ENCODE peak calls at places on chromosomes 5 and 9, in eight cellular contexts. M, S, E, I, A, D, T and L are unnamed samples.
A peak's percentile ranks its signal among the peaks of the same experiment; 100 is the strongest.

GRCh38 chr5:40828690-40829661 is 6.0 kb downstream of the RPL37 start:
- DNase-seq in M (no peak), S (no peak), E (no peak), I (no peak), A (no peak), D (no peak), T (no peak), L (no peak)

GRCh38 chr9:86115886-86116285 is 16.5 kb upstream of the GOLM1 start:
- DNase-seq in M (no peak), S (no peak), E (no peak), I (no peak), A (no peak), D (no peak), T (no peak), L (no peak)

GRCh38 chr5:72242796-72243475 is 77.1 kb downstream of the MRPS27 start:
- DNase-seq in M (no peak), S (peak; percentile 80), E (no peak), I (no peak), A (no peak), D (no peak), T (no peak), L (no peak)

GRCh38 chr9:78821126-78821822 is 524.3 kb downstream of the PSAT1 start:
- DNase-seq in M (no peak), S (peak; percentile 47), E (peak; percentile 45), I (no peak), A (no peak), D (no peak), T (peak; percentile 21), L (peak; percentile 3)

GRCh38 chr5:51416149-51416548 is 32.9 kb downstream of the ISL1 start:
- DNase-seq in M (no peak), S (no peak), E (no peak), I (no peak), A (no peak), D (no peak), T (no peak), L (no peak)

GRCh38 chr9:130570200-130570599 is 9.2 kb upstream of the FUBP3 start:
- DNase-seq in M (no peak), S (no peak), E (peak; percentile 17), I (no peak), A (no peak), D (no peak), T (no peak), L (no peak)

GRCh38 chr5:1732238-1732880 is 67.3 kb downstream of the MRPL36 start:
- DNase-seq in M (peak; percentile 56), S (no peak), E (no peak), I (no peak), A (peak; percentile 21), D (no peak), T (no peak), L (no peak)

GRCh38 chr5:33576726-33577620 is 136.2 kb downstream of the TARS1 start:
- DNase-seq in M (no peak), S (no peak), E (no peak), I (no peak), A (no peak), D (no peak), T (no peak), L (no peak)

GRCh38 chr5:169584998-169585451 is 1.5 kb downstream of the SPDL1 start:
- DNase-seq in M (no peak), S (no peak), E (no peak), I (no peak), A (no peak), D (no peak), T (no peak), L (no peak)

GRCh38 chr5:174323878-174324281 is 278.4 kb downstream of the NSG2 start:
- DNase-seq in M (peak; percentile 46), S (peak; percentile 89), E (peak; percentile 26), I (no peak), A (no peak), D (no peak), T (peak; percentile 19), L (peak; percentile 15)

GRCh38 chr9:98529841-98530240 is 178.9 kb downstream of the GABBR2 start:
- DNase-seq in M (no peak), S (no peak), E (no peak), I (no peak), A (no peak), D (no peak), T (no peak), L (no peak)

DNA sequence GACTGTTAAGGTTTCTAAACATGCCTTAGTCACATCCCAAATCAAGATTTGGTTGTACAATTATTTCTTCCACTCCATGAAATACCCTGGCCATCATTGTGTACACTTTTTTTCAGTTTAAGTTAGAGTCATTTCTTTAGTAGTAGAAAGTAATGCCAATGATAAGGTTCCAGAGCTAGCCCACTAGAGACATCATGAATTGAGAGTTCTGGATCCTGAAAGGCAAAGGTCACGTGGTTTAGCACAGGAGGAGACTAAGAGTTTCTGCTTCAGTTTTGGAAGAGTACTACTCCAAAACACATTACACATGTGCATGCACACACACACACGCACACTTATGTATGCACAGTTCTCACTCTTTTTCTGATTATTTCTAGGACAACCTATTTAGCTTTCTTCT is 4.8 kb upstream of the SREK1 start:
- DNase-seq in M (no peak), S (no peak), E (no peak), I (no peak), A (no peak), D (no peak), T (no peak), L (no peak)
- H3K4me3 ChIP-seq in M (no peak overlapping the region), S (no peak overlapping the region), E (no peak overlapping the region), I (no peak overlapping the region), A (no peak overlapping the region), D (no peak overlapping the region), T (no peak overlapping the region), L (no peak overlapping the region)

GRCh38 chr9:133184971-133185370 is 21.3 kb upstream of the GBGT1 start:
- DNase-seq in M (no peak), S (peak; percentile 59), E (peak; percentile 82), I (peak; percentile 46), A (peak; percentile 46), D (peak; percentile 37), T (peak; percentile 38), L (peak; percentile 71)
- TF ChIP-seq CTCF in M (peak; percentile 53), S (peak; percentile 56), E (peak; percentile 72), I (peak; percentile 72), A (no peak), D (peak; percentile 67), T (peak; percentile 43), L (peak; percentile 73)

GRCh38 chr5:181114284-181114843 is 16.6 kb downstream of the OR2V1 start:
- DNase-seq in M (peak; percentile 31), S (no peak), E (no peak), I (no peak), A (no peak), D (no peak), T (no peak), L (no peak)
- H3K4me3 ChIP-seq in M (no peak overlapping the region), S (peak overlapping the region; percentile 36), E (no peak overlapping the region), I (no peak overlapping the region), A (no peak overlapping the region), D (peak overlapping the region; percentile 26), T (no peak overlapping the region), L (no peak overlapping the region)

GRCh38 chr5:126520593-126520953 is 74.4 kb downstream of the ALDH7A1 start:
- DNase-seq in M (no peak), S (no peak), E (no peak), I (no peak), A (no peak), D (no peak), T (no peak), L (no peak)

GRCh38 chr5:126516133-126516532 is 78.9 kb downstream of the ALDH7A1 start:
- DNase-seq in M (no peak), S (no peak), E (no peak), I (no peak), A (no peak), D (no peak), T (no peak), L (no peak)

GRCh38 chr5:126516852-126517251 is 78.2 kb downstream of the ALDH7A1 start:
- DNase-seq in M (no peak), S (no peak), E (peak; percentile 44), I (no peak), A (no peak), D (no peak), T (no peak), L (no peak)

GRCh38 chr5:126521130-126521529 is 73.9 kb downstream of the ALDH7A1 start:
- DNase-seq in M (no peak), S (no peak), E (no peak), I (no peak), A (no peak), D (no peak), T (no peak), L (no peak)

DNA sequence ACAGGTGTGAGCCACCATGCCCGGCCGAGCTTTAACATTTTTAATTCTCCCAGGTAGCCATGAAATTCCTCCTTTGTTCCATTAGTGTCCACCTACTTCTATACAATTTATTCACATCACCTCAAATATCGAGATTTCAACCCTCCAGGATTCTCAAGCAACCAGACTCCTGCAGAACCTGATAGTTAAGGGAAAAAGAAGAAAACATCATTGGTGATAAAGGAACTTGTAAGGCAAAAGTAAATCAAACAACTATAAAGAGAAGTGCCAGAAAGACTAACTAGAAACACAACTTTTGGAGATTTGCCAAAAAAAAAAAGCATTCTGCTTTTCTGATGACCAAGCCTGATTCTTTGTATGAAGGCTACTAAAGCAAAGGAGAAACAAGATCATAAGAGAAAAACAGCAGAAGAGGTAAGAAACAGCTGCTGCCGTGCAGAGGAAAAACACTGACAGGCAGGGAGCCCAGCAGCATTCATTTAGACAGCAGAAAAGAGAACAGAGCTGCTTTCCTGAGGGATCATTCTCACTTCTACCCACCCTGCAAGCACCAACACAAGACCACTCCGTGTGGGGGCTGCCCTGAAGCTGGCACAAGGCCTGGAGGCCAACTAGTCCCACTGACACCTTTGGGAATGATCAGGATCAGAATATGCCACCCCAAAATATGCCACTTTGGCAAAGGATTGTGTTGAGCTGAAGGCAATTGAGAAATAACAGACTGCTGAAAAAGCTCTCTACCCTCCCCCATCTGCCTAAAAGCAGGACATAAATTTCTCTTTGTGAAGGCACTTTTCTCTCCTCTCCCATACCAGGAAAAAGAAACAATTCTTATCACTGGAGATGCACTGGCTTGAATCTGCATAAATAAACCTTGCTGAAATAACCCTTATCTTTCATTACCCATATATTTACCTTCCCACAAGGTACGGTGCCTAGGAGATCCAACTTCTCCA is 75.1 kb downstream of the ALDH7A1 start:
- DNase-seq in M (no peak), S (no peak), E (peak; percentile 71), I (peak; percentile 85), A (no peak), D (no peak), T (no peak), L (no peak)
- TF ChIP-seq CTCF in M (no peak), S (no peak), E (no peak), I (no peak), A (no peak), D (no peak), T (no peak), L (no peak)

GRCh38 chr9:125238127-125238914 is 2.8 kb downstream of the HSPA5 start:
- DNase-seq in M (no peak), S (no peak), E (no peak), I (no peak), A (no peak), D (no peak), T (no peak), L (no peak)
- H3K4me3 ChIP-seq in M (no peak overlapping the region), S (peak overlapping the region; percentile 87), E (peak overlapping the region; percentile 90), I (no peak overlapping the region), A (peak overlapping the region; percentile 82), D (peak overlapping the region; percentile 26), T (peak overlapping the region; percentile 94), L (peak overlapping the region; percentile 95)

GRCh38 chr5:9348296-9348996 is 197.4 kb downstream of the SEMA5A start:
- DNase-seq in M (no peak), S (no peak), E (peak; percentile 88), I (no peak), A (no peak), D (peak; percentile 96), T (no peak), L (peak; percentile 78)
- TF ChIP-seq CTCF in M (no peak), S (no peak), E (no peak), I (no peak), A (no peak), D (no peak), T (no peak), L (no peak)

GRCh38 chr5:9380108-9380507 is 165.8 kb downstream of the SEMA5A start:
- DNase-seq in M (no peak), S (no peak), E (peak; percentile 44), I (no peak), A (no peak), D (no peak), T (no peak), L (no peak)
- H3K4me3 ChIP-seq in M (no peak overlapping the region), S (no peak overlapping the region), E (no peak overlapping the region), I (no peak overlapping the region), A (no peak overlapping the region), D (no peak overlapping the region), T (no peak overlapping the region), L (no peak overlapping the region)